ENCODE peak calls at places on chromosomes 3 and 15, in eight cellular contexts. Y is fibroblast of the aortic adventitia, B is GM06990, A is WTC11, N is BE2C, P is Caco-2, K is fibroblast of mammary gland, U is GM23338. Q is an unnamed sample.

GRCh38 chr3:150921207-150921606 is 16.0 kb upstream of the MINDY4B start:
- DNase-seq in U (no peak), P (no peak), Y (no peak), K (no peak), A (no peak), B (no peak), N (no peak), Q (no peak)

GRCh38 chr3:111547645-111548044 is 5.6 kb downstream of the CD96 start:
- DNase-seq in K (no peak), P (no peak), N (no peak), A (no peak), U (no peak), Y (no peak), B (peak; percentile 35), Q (peak; percentile 34)

GRCh38 chr3:152779649-152780048 is 55.3 kb upstream of the P2RY1 start:
- DNase-seq in B (no peak), P (no peak), A (no peak), U (peak; percentile 51), K (peak; percentile 34), N (no peak), Y (peak; percentile 57), Q (no peak)

GRCh38 chr15:60374628-60375081 is 23.1 kb downstream of the ANXA2 start:
- DNase-seq in P (peak; percentile 74), N (peak; percentile 63), Y (peak; percentile 95), A (peak; percentile 30), K (peak; percentile 98), B (no peak), U (peak; percentile 65), Q (no peak)

GRCh38 chr3:21750291-21750690 is 719 bp downstream of the ZNF385D start:
- DNase-seq in U (peak; percentile 16), B (no peak), A (no peak), K (peak; percentile 66), P (no peak), N (no peak), Y (peak; percentile 52), Q (no peak)

GRCh38 chr3:31696009-31696297 is 163.2 kb downstream of the STT3B start:
- DNase-seq in K (no peak), N (no peak), P (no peak), U (no peak), A (no peak), Y (no peak), B (no peak), Q (no peak)

GRCh38 chr3:175851541-175851940 is 992.4 kb downstream of the NAALADL2 start:
- DNase-seq in A (no peak), P (no peak), N (peak; percentile 30), B (no peak), U (no peak), Y (no peak), K (no peak), Q (no peak)

GRCh38 chr15:79994651-79995050 is 23.7 kb upstream of the BCL2A1 start:
- DNase-seq in Y (peak; percentile 28), B (no peak), P (no peak), U (no peak), A (no peak), N (no peak), K (peak; percentile 38), Q (no peak)

GRCh38 chr3:183502782-183503181 is 52.7 kb downstream of the KLHL6 start:
- DNase-seq in N (peak; percentile 38), B (no peak), Y (peak; percentile 13), A (no peak), U (no peak), P (no peak), K (no peak), Q (no peak)

GRCh38 chr3:186979837-186980236 is 49.5 kb downstream of the ST6GAL1 start:
- DNase-seq in U (no peak), A (no peak), Y (no peak), K (no peak), N (no peak), B (no peak), P (no peak), Q (no peak)

GRCh38 chr3:38565339-38566214 is 69.4 kb downstream of the EXOG start:
- DNase-seq in A (no peak), P (no peak), U (no peak), B (no peak), K (no peak), Y (no peak), N (no peak), Q (no peak)

GRCh38 chr15:75753145-75753544 is 40.5 kb upstream of the CSPG4 start:
- DNase-seq in U (no peak), Y (no peak), A (no peak), N (no peak), B (no peak), P (no peak), K (no peak), Q (no peak)

GRCh38 chr3:123635220-123635619 is 50.4 kb upstream of the HACD2 start:
- DNase-seq in N (no peak), Y (no peak), U (peak; percentile 21), K (no peak), P (no peak), B (no peak), A (peak; percentile 39), Q (no peak)

GRCh38 chr15:79073336-79073735 is 17.2 kb downstream of the RASGRF1 start:
- DNase-seq in B (no peak), U (no peak), K (no peak), N (no peak), P (no peak), Y (no peak), A (no peak), Q (no peak)

GRCh38 chr3:63450023-63450422 is 171.9 kb downstream of the SYNPR start:
- DNase-seq in B (no peak), P (no peak), A (no peak), U (no peak), N (no peak), Y (peak; percentile 36), K (peak; percentile 11), Q (no peak)

GRCh38 chr3:187072582-187072981 is 66.7 kb downstream of the RPL39L start:
- DNase-seq in Y (no peak), A (no peak), N (no peak), U (peak; percentile 11), P (peak; percentile 46), B (no peak), K (no peak), Q (peak; percentile 19)

GRCh38 chr3:46707601-46708011 is 6.4 kb downstream of the TMIE start:
- DNase-seq in P (no peak), U (no peak), A (no peak), Y (no peak), K (no peak), N (no peak), B (no peak), Q (no peak)

GRCh38 chr15:40087095-40087805 is 21.4 kb downstream of the BMF start:
- DNase-seq in U (no peak), A (no peak), B (no peak), K (no peak), N (no peak), Y (no peak), P (no peak), Q (no peak)

GRCh38 chr15:70492240-70493177 is 270.8 kb downstream of the UACA start:
- DNase-seq in N (peak; percentile 74), U (peak; percentile 19), Y (peak; percentile 81), B (peak; percentile 83), K (peak; percentile 90), P (no peak), A (no peak), Q (peak; percentile 79)
- TF ChIP-seq CTCF in N (no peak), U (no peak), Y (peak; percentile 23), B (peak; percentile 7), K (no peak), P (no peak), A (no peak), Q (no peak)

GRCh38 chr3:40237159-40237558 is 72.3 kb upstream of the EIF1B start:
- DNase-seq in B (no peak), Y (no peak), P (no peak), A (no peak), U (no peak), N (no peak), K (no peak), Q (no peak)

GRCh38 chr3:40242638-40243037 is 66.9 kb upstream of the EIF1B start:
- DNase-seq in B (no peak), P (no peak), N (no peak), Y (no peak), K (no peak), A (no peak), U (no peak), Q (no peak)

GRCh38 chr3:40237892-40238571 is 71.5 kb upstream of the EIF1B start:
- DNase-seq in N (no peak), U (peak; percentile 73), B (no peak), P (no peak), Y (peak; percentile 27), A (peak; percentile 20), K (peak; percentile 30), Q (no peak)

GRCh38 chr3:40243056-40243455 is 66.5 kb upstream of the EIF1B start:
- DNase-seq in B (no peak), A (no peak), N (no peak), Y (no peak), U (no peak), P (no peak), K (no peak), Q (no peak)

DNA sequence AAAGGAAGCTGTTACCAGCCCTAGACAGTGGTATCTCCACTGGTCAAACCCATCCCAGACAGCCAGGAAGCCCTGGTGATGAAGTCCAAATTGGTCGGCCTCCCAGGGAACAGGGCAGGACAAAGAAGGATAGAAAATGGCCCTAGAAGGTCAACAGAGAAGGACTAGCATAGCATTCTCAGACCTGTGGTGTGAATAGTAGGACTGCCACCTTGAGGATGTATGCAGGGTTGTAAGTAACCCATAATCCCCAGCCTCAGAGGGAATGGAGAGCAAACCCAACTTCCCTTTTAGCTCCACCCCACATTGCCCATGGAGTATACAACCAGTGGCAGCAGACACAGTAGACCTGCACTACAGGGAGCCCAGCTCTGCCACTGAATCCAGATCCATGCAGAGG is 68.6 kb upstream of the EIF1B start:
- DNase-seq in A (no peak), Y (no peak), B (no peak), P (no peak), K (no peak), N (no peak), U (peak; percentile 44), Q (no peak)
- TF ChIP-seq CTCF in A (no peak), Y (no peak), B (no peak), P (no peak), K (no peak), N (no peak), U (no peak), Q (no peak)

DNA sequence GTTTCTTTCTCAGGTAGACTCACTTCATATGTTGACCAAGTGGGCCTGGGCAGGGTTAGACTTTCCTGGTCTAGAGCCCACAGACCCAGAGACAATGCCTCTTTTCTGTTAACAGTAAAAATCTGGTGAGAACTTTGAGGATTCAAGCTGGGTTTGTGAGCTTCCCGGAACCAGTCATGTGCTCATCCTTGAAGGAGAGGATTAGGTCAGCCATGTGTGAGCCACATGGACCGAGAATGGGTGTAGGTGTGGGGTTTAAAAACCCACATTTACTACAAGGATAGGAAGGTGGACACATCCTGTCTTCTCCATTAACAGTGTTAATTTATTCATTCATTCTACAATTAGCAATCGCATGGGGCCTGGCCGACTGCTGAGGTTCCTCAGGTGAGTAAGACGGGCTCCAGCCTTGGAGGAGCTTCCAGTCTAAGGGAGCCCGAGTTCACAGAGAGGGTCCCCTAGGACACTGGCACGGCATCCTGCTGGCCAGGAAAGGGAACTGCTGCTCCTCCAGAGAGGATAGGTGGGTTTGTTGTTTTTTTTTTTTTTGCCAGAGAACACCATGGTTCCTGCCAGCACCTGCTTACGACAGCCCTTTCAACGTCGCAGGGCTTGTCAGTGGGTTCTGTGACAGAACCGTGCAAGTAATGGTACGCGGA is 69.0 kb downstream of the SQOR start:
- DNase-seq in A (peak; percentile 44), K (no peak), Y (no peak), P (no peak), U (peak; percentile 76), B (no peak), N (no peak), Q (no peak)
- TF ChIP-seq CTCF in A (peak; percentile 47), K (no peak), Y (no peak), P (peak; percentile 10), U (peak; percentile 56), B (no peak), N (peak; percentile 13), Q (no peak)

GRCh38 chr3:146800484-146800883 is 195.3 kb upstream of the PLSCR5 start:
- DNase-seq in N (no peak), K (no peak), B (no peak), Y (no peak), U (no peak), P (no peak), A (no peak), Q (no peak)
- TF ChIP-seq CTCF in N (no peak), K (no peak), B (no peak), Y (no peak), U (no peak), P (no peak), A (no peak), Q (no peak)

Q was measured in GM13977.